ENCODE peak calls at places on chromosomes 5 and 9, in ten cellular contexts. G is glutamatergic neuron; M is RWPE1; W is stimulated activated CD8-positive, alpha-beta memory T cell treated with anti-CD3 and anti-CD28 coated beads, Interleukin-4, amount 100 ng/mL, for 48 hours; V is astrocyte of the hippocampus; J is GM04504; T is activated naive CD4-positive, alpha-beta T cell treated with anti-CD3 and anti-CD28 coated beads for 36 hours; B is WTC11; E is NCI-H1092; P is AG09309. Q is an unnamed sample.

GRCh38 chr9:125346351-125346750 is 84.7 kb downstream of the GAPVD1 start:
- DNase-seq in W (no peak), J (no peak), E (no peak), M (no peak), G (no peak), P (no peak), V (no peak), B (no peak), T (no peak), Q (no peak)

GRCh38 chr5:31408814-31409213 is 123.1 kb downstream of the DROSHA start:
- DNase-seq in E (no peak), W (no peak), T (no peak), M (peak; percentile 84), B (no peak), V (peak; percentile 67), J (peak; percentile 31), P (peak; percentile 20), G (no peak), Q (peak; percentile 19)

GRCh38 chr5:96752341-96753016 is 55.3 kb downstream of the ERAP1 start:
- DNase-seq in M (peak; percentile 66), T (peak; percentile 54), J (no peak), V (peak; percentile 76), B (no peak), G (no peak), W (no peak), E (peak; percentile 39), P (peak; percentile 35), Q (no peak)

GRCh38 chr5:111229126-111229525 is 4.9 kb downstream of the CAMK4 start:
- DNase-seq in T (peak; percentile 50), P (no peak), G (no peak), E (no peak), J (no peak), B (no peak), M (no peak), W (no peak), V (no peak), Q (no peak)

GRCh38 chr9:110942522-110942921 is 95.7 kb downstream of the LPAR1 start:
- DNase-seq in G (no peak), B (no peak), P (no peak), J (no peak), T (no peak), W (no peak), M (no peak), V (peak; percentile 85), E (no peak), Q (peak; percentile 48)

GRCh38 chr5:8714197-8714596 is 831.7 kb downstream of the SEMA5A start:
- DNase-seq in M (no peak), B (no peak), W (no peak), J (no peak), G (no peak), T (no peak), P (no peak), E (no peak), V (no peak), Q (no peak)

GRCh38 chr9:128127568-128127989 is at the start of gene PTGES2:
- DNase-seq in P (peak; percentile 51), B (peak; percentile 68), E (peak; percentile 63), W (peak; percentile 82), M (peak; percentile 83), G (peak; percentile 87), T (peak; percentile 78), V (peak; percentile 95), J (peak; percentile 67), Q (peak; percentile 52)

GRCh38 chr5:61334224-61335196 is 2.5 kb downstream of the ZSWIM6 start:
- DNase-seq in V (peak; percentile 87), M (no peak), E (peak; percentile 1), B (no peak), G (no peak), W (no peak), P (no peak), T (no peak), J (no peak), Q (peak; percentile 45)

GRCh38 chr9:86867658-86868313 is 79.5 kb downstream of the GAS1 start:
- DNase-seq in B (peak; percentile 20), J (no peak), V (peak; percentile 81), M (no peak), T (no peak), W (no peak), P (no peak), G (no peak), E (peak; percentile 25), Q (no peak)

GRCh38 chr9:90921104-90921503 is 119.5 kb downstream of the SYK start:
- DNase-seq in G (no peak), V (peak; percentile 44), P (no peak), J (no peak), M (peak; percentile 94), W (no peak), B (no peak), E (peak; percentile 82), T (no peak), Q (no peak)

GRCh38 chr9:120924698-120925534 is 1.7 kb downstream of the TRAF1 start:
- DNase-seq in T (no peak), M (no peak), W (peak; percentile 65), V (no peak), G (no peak), B (no peak), J (no peak), E (no peak), P (no peak), Q (no peak)

GRCh38 chr5:176899946-176900782 is 1.0 kb upstream of the HK3 start:
- DNase-seq in P (no peak), E (no peak), T (no peak), G (no peak), V (no peak), M (no peak), B (no peak), J (no peak), W (peak; percentile 23), Q (peak; percentile 9)

GRCh38 chr5:149002053-149002452 is 60.8 kb downstream of the SH3TC2 start:
- DNase-seq in E (no peak), J (peak; percentile 98), G (no peak), W (no peak), V (peak; percentile 98), B (no peak), M (peak; percentile 86), T (no peak), P (peak; percentile 98), Q (peak; percentile 99)

GRCh38 chr5:159163027-159163699 is 46.2 kb downstream of the RNF145 start:
- DNase-seq in E (no peak), V (peak; percentile 33), T (peak; percentile 41), M (peak; percentile 84), J (peak; percentile 53), B (no peak), P (peak; percentile 27), W (no peak), G (no peak), Q (peak; percentile 49)

GRCh38 chr9:107732781-107733529 is 243.4 kb upstream of the KLF4 start:
- DNase-seq in G (no peak), B (no peak), M (peak; percentile 82), J (peak; percentile 58), T (no peak), W (no peak), P (no peak), V (peak; percentile 89), E (peak; percentile 31), Q (no peak)

GRCh38 chr9:93295031-93295430 is 111.1 kb downstream of the WNK2 start:
- DNase-seq in W (no peak), J (no peak), P (no peak), T (no peak), G (no peak), B (no peak), M (no peak), E (no peak), V (no peak), Q (no peak)

GRCh38 chr5:151684690-151685361 is 1.9 kb downstream of the SPARC start:
- DNase-seq in W (no peak), M (peak; percentile 84), E (no peak), V (peak; percentile 95), B (peak; percentile 58), P (peak; percentile 96), T (no peak), G (no peak), J (peak; percentile 92), Q (peak; percentile 91)

GRCh38 chr5:111143910-111144309 is 51.8 kb downstream of the WDR36 start:
- DNase-seq in V (peak; percentile 68), P (peak; percentile 86), T (no peak), B (no peak), J (peak; percentile 71), G (no peak), E (no peak), M (peak; percentile 36), W (no peak), Q (peak; percentile 99)

GRCh38 chr5:27511061-27511460 is 472.7 kb upstream of the CDH9 start:
- DNase-seq in V (no peak), J (no peak), B (no peak), G (no peak), W (no peak), P (no peak), E (no peak), T (no peak), M (no peak), Q (no peak)

GRCh38 chr9:29830815-29831214 is 2257.5 kb upstream of the C9orf72 start:
- DNase-seq in M (peak; percentile 28), J (no peak), B (peak; percentile 54), V (peak; percentile 33), T (peak; percentile 4), P (no peak), W (no peak), E (peak; percentile 39), G (peak; percentile 51), Q (peak; percentile 6)

GRCh38 chr5:35862126-35862525 is 5.4 kb downstream of the IL7R start:
- DNase-seq in V (no peak), E (no peak), M (no peak), J (no peak), T (no peak), W (no peak), P (no peak), G (no peak), B (no peak), Q (no peak)

GRCh38 chr5:101418735-101419134 is 515.7 kb upstream of the ST8SIA4 start:
- DNase-seq in J (no peak), P (no peak), E (no peak), G (no peak), M (no peak), W (no peak), V (peak; percentile 20), T (no peak), B (no peak), Q (no peak)

GRCh38 chr9:31839273-31839672 is 545.2 kb upstream of the ACO1 start:
- DNase-seq in T (no peak), B (no peak), V (peak; percentile 44), P (no peak), G (no peak), M (no peak), W (no peak), E (no peak), J (no peak), Q (no peak)

GRCh38 chr9:70479880-70480291 is 65.4 kb upstream of the KLF9 start:
- DNase-seq in G (no peak), V (peak; percentile 83), T (no peak), M (peak; percentile 50), J (no peak), E (peak; percentile 57), P (no peak), B (peak; percentile 17), W (no peak), Q (peak; percentile 67)

GRCh38 chr5:157080291-157080690 is 21.4 kb upstream of the HAVCR1 start:
- DNase-seq in W (no peak), T (no peak), J (no peak), E (no peak), V (no peak), B (no peak), P (no peak), M (no peak), G (no peak), Q (no peak)

GRCh38 chr5:10090074-10090473 is 159.6 kb downstream of the ATPSCKMT start:
- DNase-seq in T (no peak), V (no peak), M (no peak), J (no peak), B (no peak), W (no peak), E (no peak), P (no peak), G (no peak), Q (no peak)

GRCh38 chr9:69466151-69466550 is 141.1 kb downstream of the ENTREP1 start:
- DNase-seq in J (peak; percentile 2), V (peak; percentile 40), G (no peak), E (no peak), B (no peak), M (no peak), P (no peak), W (no peak), T (no peak), Q (no peak)

GRCh38 chr9:14281136-14281795 is 32.7 kb downstream of the NFIB start:
- DNase-seq in B (no peak), J (no peak), W (no peak), E (no peak), P (no peak), T (no peak), G (no peak), M (no peak), V (no peak), Q (no peak)

Q was measured in skeletal muscle cell.